ENCODE peak calls at places on chromosome 1, in four cellular contexts. N is BJ, J is GM12864, U is upper lobe of right lung. H is an unnamed sample.

GRCh38 chr1:119674110-119674509 is 26.0 kb upstream of the ZNF697 start:
- DNase-seq in N (no peak), J (no peak), U (no peak), H (no peak)

GRCh38 chr1:61746768-61747167 is 4.5 kb downstream of the PATJ start:
- DNase-seq in N (no peak), J (no peak), U (no peak), H (no peak)

GRCh38 chr1:49036700-49037099 is 260.0 kb upstream of the BEND5 start:
- DNase-seq in N (no peak), J (no peak), U (no peak), H (no peak)

GRCh38 chr1:204506091-204506968 is 9.9 kb upstream of the MDM4 start:
- DNase-seq in N (peak; percentile 74), J (peak; percentile 86), U (peak; percentile 78), H (peak; percentile 84)

GRCh38 chr1:182845894-182846293 is 6.7 kb downstream of the DHX9 start:
- DNase-seq in N (no peak), J (no peak), U (no peak), H (no peak)

GRCh38 chr1:218585565-218586184 is 240.5 kb downstream of the TGFB2 start:
- DNase-seq in N (no peak), J (no peak), U (no peak), H (peak; percentile 29)

GRCh38 chr1:164660415-164661174 is 101.6 kb downstream of the PBX1 start:
- DNase-seq in N (peak; percentile 8), J (no peak), U (no peak), H (no peak)

GRCh38 chr1:219782311-219782710 is 146.0 kb downstream of the SLC30A10 start:
- DNase-seq in N (no peak), J (no peak), U (no peak), H (no peak)

GRCh38 chr1:95888877-95889799 is 655.1 kb downstream of the RWDD3 start:
- DNase-seq in N (no peak), J (no peak), U (no peak), H (no peak)
- H3K4me3 ChIP-seq in N (no peak overlapping the region), J (no peak overlapping the region), U (no peak overlapping the region), H (no peak overlapping the region)

GRCh38 chr1:56803561-56804156 is 15.5 kb downstream of the FYB2 start:
- DNase-seq in N (no peak), J (no peak), U (no peak), H (no peak)

GRCh38 chr1:56808385-56808784 is 10.8 kb downstream of the FYB2 start:
- DNase-seq in N (no peak), J (no peak), U (no peak), H (no peak)

GRCh38 chr1:56811331-56811730 is 7.9 kb downstream of the FYB2 start:
- DNase-seq in N (no peak), J (no peak), U (no peak), H (no peak)

DNA sequence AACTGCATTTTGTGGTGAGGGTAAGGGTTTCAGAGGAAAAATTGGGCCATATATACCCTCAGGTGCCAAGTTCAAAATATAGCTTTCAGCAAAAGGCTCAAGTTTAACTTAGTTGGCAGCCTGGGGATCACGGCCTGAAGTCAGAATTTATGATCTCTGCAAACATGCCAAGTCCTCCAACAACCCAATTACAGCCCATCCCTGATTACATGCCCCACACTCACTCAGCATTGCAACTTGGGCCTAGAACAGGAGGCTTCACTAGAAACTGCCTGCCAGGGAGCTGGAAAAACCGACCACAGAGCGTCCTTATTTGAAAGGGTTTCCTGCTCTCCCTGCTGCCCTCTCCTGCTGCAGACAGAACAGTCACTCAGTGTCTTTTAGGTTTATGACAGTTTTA is 12.4 kb downstream of the FYB2 start:
- DNase-seq in N (no peak), J (no peak), U (no peak), H (no peak)
- TF ChIP-seq CTCF in N (peak; percentile 12), J (no peak), U (no peak), H (no peak)

GRCh38 chr1:3453891-3454810 is at the start of gene ARHGEF16:
- DNase-seq in N (no peak), J (no peak), U (peak; percentile 95), H (no peak)
- H3K4me3 ChIP-seq in N (peak within 1 kb of the TSS; percentile 27), J (no peak within 1 kb of the TSS), U (peak within 1 kb of the TSS; percentile 58), H (no peak within 1 kb of the TSS)

DNA sequence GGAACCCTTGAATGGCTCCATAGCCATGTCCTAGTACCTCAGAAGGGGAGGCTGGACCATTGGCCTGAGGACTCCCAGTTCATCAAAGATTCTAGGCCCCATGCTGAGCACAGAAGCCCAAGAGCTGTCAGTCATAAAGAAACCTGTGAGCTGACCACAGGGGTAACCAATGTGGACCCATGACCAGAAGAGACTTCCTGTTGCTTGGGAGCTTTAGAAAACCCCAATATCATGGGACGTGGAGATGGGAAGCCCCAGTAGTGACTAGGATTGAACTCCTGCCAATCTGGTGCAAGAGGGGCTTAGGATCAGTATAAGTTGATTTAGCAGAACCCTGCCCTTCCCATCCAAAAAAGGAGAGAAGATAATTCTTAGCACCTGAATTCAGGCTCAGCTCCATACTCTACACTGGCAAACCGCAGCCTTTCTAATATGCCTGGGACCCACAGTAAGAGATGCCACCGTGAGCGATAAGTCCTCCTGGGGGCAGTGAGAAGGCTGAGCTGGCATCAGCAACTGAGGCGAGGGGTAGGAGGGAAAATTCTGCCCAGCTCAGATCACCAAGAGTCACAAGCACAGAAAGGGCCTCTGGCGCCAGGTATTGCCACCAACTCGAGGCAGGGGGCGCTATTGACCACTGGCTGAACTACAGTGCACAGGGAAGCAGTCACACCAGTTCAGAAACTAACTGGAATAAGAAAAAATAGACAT is 108.9 kb downstream of the CAPN8 start:
- DNase-seq in N (no peak), J (peak; percentile 38), U (peak; percentile 81), H (no peak)
- TF ChIP-seq CTCF in N (peak; percentile 46), J (peak; percentile 86), U (peak; percentile 60), H (peak; percentile 33)

GRCh38 chr1:169330927-169331326 is 36.7 kb downstream of the NME7 start:
- DNase-seq in N (no peak), J (no peak), U (no peak), H (no peak)
- H3K4me3 ChIP-seq in N (no peak overlapping the region), J (no peak overlapping the region), U (no peak overlapping the region), H (no peak overlapping the region)